ENCODE peak calls at places on chromosomes 2 and 18, in five cellular contexts. Z, G, Y, C and N are unnamed samples. For H3K36me3, the result is how much of the 10 kb centered on the place peaks cover.

GRCh38 chr2:197810490-197810889 is 6.1 kb downstream of the PLCL1 start:
- DNase-seq in C (no peak), Z (no peak), G (no peak), Y (no peak), N (no peak)

GRCh38 chr2:140154711-140155110 is 1374.5 kb upstream of the NXPH2 start:
- DNase-seq in Z (no peak), G (no peak), C (no peak), Y (no peak), N (no peak)

GRCh38 chr2:235170016-235170415 is 218.2 kb downstream of the SH3BP4 start:
- DNase-seq in Z (no peak), Y (no peak), C (no peak), G (no peak), N (peak)

GRCh38 chr2:40625849-40626248 is 174.0 kb upstream of the SLC8A1 start:
- DNase-seq in Y (no peak), Z (no peak), C (peak), G (peak), N (peak)

GRCh38 chr2:70143314-70144150 is 47.3 kb downstream of the C2orf42 start:
- DNase-seq in G (peak), Y (no peak), C (no peak), Z (peak), N (peak)

GRCh38 chr2:238915596-238915995 is 67.7 kb downstream of the TWIST2 start:
- DNase-seq in Z (peak), G (no peak), Y (no peak), C (no peak), N (no peak)

GRCh38 chr2:397561-398325 is 109.9 kb upstream of the ALKAL2 start:
- DNase-seq in Z (no peak), C (no peak), Y (no peak), G (no peak), N (no peak)

GRCh38 chr2:11578081-11578948 is 44.5 kb downstream of the GREB1 start:
- DNase-seq in Z (no peak), Y (no peak), C (no peak), G (no peak), N (no peak)

GRCh38 chr2:95270541-95271081 is 3.6 kb upstream of the PROM2 start:
- DNase-seq in G (no peak), C (no peak), Z (peak), Y (no peak), N (no peak)

GRCh38 chr2:178807227-178808008 is at the start of gene TTN:
- DNase-seq in Y (no peak), G (no peak), C (no peak), Z (no peak), N (no peak)

GRCh38 chr18:56381151-56381550 is 257.2 kb downstream of the TXNL1 start:
- DNase-seq in C (no peak), G (no peak), Z (no peak), Y (no peak), N (no peak)

GRCh38 chr18:10892801-10893595 is 256.4 kb downstream of the PIEZO2 start:
- DNase-seq in Y (no peak), G (no peak), C (no peak), Z (no peak), N (no peak)

GRCh38 chr18:42931501-42931900 is 184.0 kb downstream of the RIT2 start:
- DNase-seq in G (no peak), Z (no peak), C (peak), Y (no peak), N (no peak)

GRCh38 chr2:239919779-239920545 is 105.2 kb downstream of the NDUFA10 start:
- DNase-seq in C (no peak), G (no peak), Z (peak), Y (no peak), N (no peak)

GRCh38 chr2:45105050-45105582 is 95.9 kb upstream of the SIX2 start:
- DNase-seq in Y (no peak), Z (no peak), C (no peak), G (no peak), N (peak)

GRCh38 chr2:216299130-216299529 is 73.2 kb downstream of the MARCHF4 start:
- DNase-seq in Y (no peak), Z (no peak), G (no peak), C (no peak), N (no peak)

GRCh38 chr18:74373428-74373827 is 57.8 kb downstream of the C18orf63 start:
- DNase-seq in G (no peak), C (no peak), Y (no peak), Z (no peak), N (no peak)

GRCh38 chr2:14776216-14776615 is 143.7 kb downstream of the LRATD1 start:
- DNase-seq in Z (no peak), G (peak), C (no peak), Y (no peak), N (no peak)

GRCh38 chr2:222919841-222920609 is 59.2 kb downstream of the ACSL3 start:
- DNase-seq in Z (no peak), Y (no peak), G (peak), C (peak), N (peak)

GRCh38 chr2:45759310-45759851 is 107.9 kb downstream of the PRKCE start:
- DNase-seq in Y (no peak), G (no peak), C (no peak), Z (peak), N (no peak)

GRCh38 chr2:20656561-20656960 is 5.7 kb upstream of the HS1BP3 start:
- DNase-seq in Z (no peak), C (no peak), G (no peak), Y (no peak), N (no peak)

GRCh38 chr2:182300603-182301002 is 126.2 kb downstream of the PDE1A start:
- DNase-seq in Y (no peak), G (no peak), C (peak), Z (no peak), N (no peak)

GRCh38 chr18:62759704-62760402 is 44.5 kb downstream of the PHLPP1 start:
- DNase-seq in Y (no peak), C (no peak), Z (no peak), G (peak), N (peak)

GRCh38 chr2:96874099-96874831 is 4.4 kb upstream of the SEMA4C start:
- DNase-seq in C (no peak), Y (peak), G (peak), Z (no peak), N (peak)

GRCh38 chr18:35880788-35881455 is 91.6 kb upstream of the RMP24 start:
- DNase-seq in Y (no peak), C (no peak), Z (no peak), G (no peak), N (no peak)

GRCh38 chr2:119598576-119598975 is 54.3 kb downstream of the CFAP221 start:
- DNase-seq in Z (no peak), G (no peak), C (peak), Y (no peak), N (no peak)

GRCh38 chr2:10493636-10494281 is 45.6 kb upstream of the ODC1 start:
- DNase-seq in G (peak), Z (no peak), C (peak), Y (peak), N (peak)

GRCh38 chr2:216112926-216113325 is 3.8 kb downstream of the XRCC5 start:
- DNase-seq in Z (no peak), Y (no peak), C (no peak), G (no peak), N (no peak)

DNA sequence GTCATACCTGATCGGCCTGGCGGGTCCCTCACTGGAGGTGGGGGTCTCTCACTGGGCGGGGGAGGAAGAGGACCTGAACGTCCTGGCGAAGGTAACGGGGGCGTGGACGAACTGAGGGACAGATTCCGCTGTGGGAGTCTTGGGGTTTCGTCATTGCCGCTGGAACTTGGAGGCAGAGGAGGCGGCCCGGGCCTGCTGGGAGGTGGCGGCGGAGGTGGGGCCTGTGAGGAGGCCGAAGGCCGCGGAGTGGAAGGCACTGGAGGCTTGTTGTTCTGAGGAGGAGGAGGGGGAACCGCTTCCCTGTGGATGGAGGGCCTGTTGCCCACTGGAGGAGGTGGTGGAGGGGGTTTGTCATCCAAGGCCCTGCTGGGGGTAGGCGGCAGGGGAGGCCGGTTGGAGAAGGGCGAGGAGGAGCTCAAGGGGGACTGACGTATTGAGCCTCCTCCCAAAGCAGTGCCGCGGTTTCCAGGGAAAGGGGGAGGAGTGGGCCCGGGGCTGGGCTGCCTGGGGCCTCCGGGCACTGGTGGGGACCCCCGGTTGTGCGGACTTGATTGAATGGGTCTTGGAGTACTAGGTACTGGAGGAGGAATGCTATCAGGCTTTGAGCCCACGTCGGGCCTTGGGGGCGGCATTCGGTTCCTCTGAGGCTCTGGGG is 25.8 kb downstream of the WIPF1 start:
- DNase-seq in Z (no peak), G (no peak), Y (no peak), C (no peak), N (no peak)
- H3K36me3 ChIP-seq in Z (under half), G (under half), Y (under half), C (under half), N (under half)

DNA sequence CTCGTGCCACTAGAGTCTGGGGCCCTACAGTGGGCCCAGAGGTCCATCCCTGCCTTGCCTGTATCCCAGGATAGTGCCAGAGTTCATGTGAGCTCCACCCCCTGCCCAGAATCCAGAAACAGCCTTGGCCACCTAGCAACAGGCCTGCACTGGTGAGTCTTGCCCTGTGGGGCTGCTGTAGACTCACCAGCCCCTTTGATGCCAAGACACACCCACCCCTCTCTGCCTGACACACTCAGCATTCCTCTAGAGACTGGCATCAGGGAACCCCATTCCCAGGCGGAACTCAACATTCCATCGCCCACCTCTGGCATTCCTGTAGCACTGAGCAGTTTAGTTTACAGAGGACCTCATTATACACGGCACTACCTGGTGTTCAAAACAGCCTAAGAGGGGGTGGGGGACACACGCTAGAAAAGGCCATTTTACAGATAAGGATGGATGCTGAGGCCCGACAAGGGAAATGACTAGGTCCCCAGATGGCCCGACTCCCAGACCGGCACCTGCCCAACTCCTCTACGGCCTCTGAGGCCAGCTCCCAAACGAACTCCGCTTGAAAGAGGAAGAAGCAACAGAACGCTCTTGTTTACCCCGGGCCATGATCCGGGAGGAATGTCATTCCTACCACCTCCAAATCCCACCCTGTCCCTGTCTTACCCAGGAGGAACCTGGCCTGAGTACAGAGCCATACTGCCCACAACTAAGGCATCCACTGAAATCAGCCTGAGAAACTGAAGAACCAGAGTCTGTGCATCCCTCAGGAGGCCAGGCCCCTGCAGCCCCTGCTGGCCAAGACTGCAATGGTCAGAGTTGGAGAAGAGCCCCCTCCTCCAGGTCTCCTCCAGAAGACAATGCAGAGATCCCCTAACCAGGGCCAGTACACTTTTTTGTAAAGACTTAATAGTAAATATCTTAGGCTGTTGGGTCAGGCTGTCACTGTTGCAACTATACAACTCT is 180.2 kb downstream of the TNS1 start:
- DNase-seq in Y (no peak), C (peak), Z (no peak), G (peak), N (peak)
- TF ChIP-seq CTCF in Y (no peak), C (no peak), Z (no peak), G (no peak), N (no peak)

DNA sequence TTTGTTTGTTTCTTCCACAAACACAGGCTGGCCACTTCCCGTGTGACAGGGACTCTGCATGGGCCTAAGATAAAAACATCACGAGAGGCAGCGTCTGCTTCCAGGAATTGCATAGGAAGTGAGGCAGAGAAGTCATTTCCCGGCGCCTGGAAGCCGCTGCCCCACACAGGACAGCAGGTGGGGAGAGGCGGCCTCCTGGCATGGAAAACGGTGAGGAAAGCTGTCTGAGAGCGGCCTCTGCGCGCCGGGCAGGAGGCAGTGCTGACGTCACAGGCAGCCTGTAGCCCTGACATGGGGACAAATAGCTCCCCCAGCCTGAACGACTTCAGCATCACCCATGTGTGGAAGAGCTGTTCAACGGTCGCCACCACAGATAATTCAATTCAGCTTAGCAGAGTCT is 139.2 kb downstream of the PXDN start:
- DNase-seq in Y (no peak), Z (no peak), C (no peak), G (no peak), N (no peak)
- H3K36me3 ChIP-seq in Y (under half), Z (under half), C (under half), G (under half), N (under half)

DNA sequence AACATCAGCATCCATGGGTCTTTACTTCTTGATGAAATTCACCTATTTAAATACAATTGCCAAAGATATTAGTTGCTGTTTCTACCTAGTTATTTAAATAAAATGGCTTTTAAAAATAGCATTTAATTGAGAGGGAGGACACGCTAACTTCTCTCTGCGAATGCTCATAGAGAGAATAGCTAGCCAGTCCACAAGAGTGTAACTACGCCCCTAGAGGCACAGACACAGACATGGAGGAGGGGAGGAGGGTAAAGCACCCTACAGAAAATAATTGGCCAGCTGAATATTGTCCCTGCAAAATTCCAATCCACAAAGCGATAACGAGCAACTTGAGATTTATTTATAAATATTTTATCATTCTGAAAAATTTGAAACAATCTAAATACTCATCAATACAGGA is 97.0 kb upstream of the PAPOLG start:
- DNase-seq in Z (no peak), C (no peak), G (no peak), Y (no peak), N (no peak)
- TF ChIP-seq CTCF in Z (no peak), C (no peak), G (no peak), Y (peak), N (no peak)

DNA sequence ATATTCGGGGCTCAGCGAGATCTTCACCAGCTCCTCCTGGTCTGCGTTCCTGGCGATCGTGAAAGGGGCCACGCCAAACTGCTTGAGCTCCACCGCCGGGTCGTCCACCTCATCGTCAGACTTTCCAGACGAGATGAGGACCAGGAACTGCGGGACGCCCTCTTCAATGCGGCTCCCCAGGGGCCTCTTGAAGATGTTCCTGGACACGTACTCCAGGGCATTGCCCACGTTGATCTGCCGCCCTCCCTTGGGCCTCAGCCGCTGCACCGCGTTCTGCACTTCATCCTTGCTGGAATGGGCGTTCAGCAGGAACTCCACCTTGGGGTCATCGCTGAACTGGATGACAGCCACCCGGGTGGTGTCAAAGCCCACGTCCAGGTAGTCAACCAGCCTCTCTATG is 42.1 kb downstream of the COL6A3 start:
- DNase-seq in G (no peak), Z (no peak), Y (no peak), C (no peak), N (no peak)
- H3K36me3 ChIP-seq in G (under half), Z (under half), Y (under half), C (under half), N (under half)

GRCh38 chr2:230865324-230865765 is 603 bp downstream of the ITM2C start:
- DNase-seq in G (no peak), Z (no peak), Y (no peak), C (no peak), N (no peak)

GRCh38 chr2:230866704-230867561 is 2.2 kb downstream of the ITM2C start:
- DNase-seq in Y (no peak), G (no peak), C (no peak), Z (no peak), N (no peak)

GRCh38 chr2:230864122-230864604 is 579 bp upstream of the ITM2C start:
- DNase-seq in Y (no peak), Z (no peak), C (no peak), G (no peak), N (no peak)

GRCh38 chr2:230864605-230865323 is at the start of gene ITM2C:
- DNase-seq in Y (no peak), Z (peak), G (peak), C (no peak), N (peak)

DNA sequence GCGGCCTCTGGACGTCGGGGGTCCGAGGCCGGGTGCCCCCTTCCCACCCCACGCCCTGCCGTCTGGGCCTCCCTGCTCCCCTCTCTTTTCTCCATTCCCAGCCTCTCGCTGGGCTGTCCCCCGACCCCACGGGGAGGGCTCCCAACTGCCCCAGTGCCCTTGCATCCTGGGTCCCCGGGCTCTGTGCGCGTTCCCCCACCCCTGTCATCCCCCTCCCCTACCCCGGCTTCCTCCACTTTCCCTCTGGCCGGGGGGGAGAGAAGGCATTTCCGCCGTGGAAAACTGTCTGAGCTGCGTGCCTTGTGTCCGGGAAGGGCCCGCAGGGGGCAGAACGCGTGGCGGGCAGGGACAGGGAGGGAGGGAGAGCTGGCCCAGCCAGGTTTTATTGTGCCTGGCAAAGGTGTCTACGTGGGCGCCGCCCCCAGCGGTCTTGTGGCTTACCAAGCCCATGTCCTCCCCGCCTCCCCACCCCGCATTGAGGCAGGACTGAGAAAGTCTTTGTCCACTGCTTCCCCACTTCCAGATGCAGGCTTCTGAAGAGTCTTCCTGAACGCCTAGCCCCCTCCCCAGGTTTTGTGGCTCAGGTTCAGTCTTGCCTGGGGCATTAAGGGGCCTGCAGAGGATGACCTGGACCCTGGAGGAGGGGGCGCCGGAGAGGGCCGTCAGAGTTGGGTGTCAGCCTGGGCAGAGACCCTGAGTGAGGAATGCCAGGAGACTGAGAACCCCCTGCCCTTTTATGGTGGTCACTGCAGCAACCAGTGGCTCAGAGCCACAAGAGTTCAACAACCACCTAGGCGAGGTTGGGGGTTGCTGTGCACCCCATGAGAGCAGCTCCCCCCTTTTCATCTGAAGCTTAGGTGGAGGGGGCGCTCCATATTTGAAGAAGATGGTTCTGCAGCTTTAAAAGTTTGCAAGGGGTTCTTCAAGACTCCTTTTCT is 1.3 kb downstream of the ITM2C start:
- DNase-seq in G (peak), C (no peak), Z (peak), Y (no peak), N (no peak)
- TF ChIP-seq CTCF in G (no peak), C (peak), Z (no peak), Y (no peak), N (peak)